ENCODE peak calls at places on chromosomes 6 and 20, in five cellular contexts. N is A549, B is IMR-90, X is K562, V is GM12878. H is an unnamed sample.

GRCh38 chr6:1952726-1953360 is 292.6 kb downstream of the GMDS start:
- DNase-seq in N (peak; percentile 18), B (peak; percentile 100), X (no peak), V (no peak), H (no peak)

GRCh38 chr6:143999406-143999805 is 8.7 kb downstream of the PLAGL1 start:
- DNase-seq in N (no peak), X (no peak), B (peak; percentile 89), V (no peak), H (no peak)

GRCh38 chr6:136491251-136491650 is 59.0 kb downstream of the MAP7 start:
- DNase-seq in V (no peak), X (no peak), B (no peak), N (no peak), H (peak; percentile 31)

GRCh38 chr20:58436868-58437645 is 48.0 kb downstream of the VAPB start:
- DNase-seq in V (no peak), B (no peak), X (no peak), N (peak; percentile 45), H (no peak)

GRCh38 chr6:3887150-3887700 is 38.1 kb downstream of the FAM50B start:
- DNase-seq in X (no peak), B (peak; percentile 54), N (no peak), V (peak; percentile 1), H (no peak)

GRCh38 chr20:31933698-31934097 is 18.1 kb downstream of the PDRG1 start:
- DNase-seq in V (no peak), N (no peak), B (no peak), X (no peak), H (no peak)

GRCh38 chr6:168860341-168860740 is 393.3 kb downstream of the THBS2 start:
- DNase-seq in X (no peak), B (no peak), N (no peak), V (no peak), H (no peak)

GRCh38 chr20:19758888-19759331 is 852 bp downstream of the RIN2 start:
- DNase-seq in V (no peak), B (no peak), X (no peak), N (peak; percentile 55), H (peak; percentile 65)

GRCh38 chr6:52392944-52393343 is 27.2 kb upstream of the EFHC1 start:
- DNase-seq in X (no peak), B (peak; percentile 82), V (no peak), N (no peak), H (no peak)

GRCh38 chr20:17895641-17896246 is 72.8 kb downstream of the SNX5 start:
- DNase-seq in V (peak; percentile 11), B (peak; percentile 70), X (peak; percentile 18), N (no peak), H (no peak)

GRCh38 chr20:33709398-33709797 is 10.7 kb downstream of the PXMP4 start:
- DNase-seq in B (no peak), N (no peak), V (no peak), X (peak; percentile 88), H (no peak)

GRCh38 chr6:44260451-44261297 is 3.3 kb upstream of the SLC35B2 start:
- DNase-seq in N (no peak), B (no peak), X (no peak), V (no peak), H (no peak)

GRCh38 chr6:47070461-47070860 is 28.3 kb upstream of the ADGRF1 start:
- DNase-seq in B (no peak), X (no peak), N (no peak), V (no peak), H (no peak)

GRCh38 chr20:49677777-49678758 is 35.6 kb downstream of the B4GALT5 start:
- DNase-seq in B (no peak), N (no peak), V (no peak), X (no peak), H (no peak)

GRCh38 chr20:2816030-2816582 is at the start of gene TMEM239:
- DNase-seq in X (no peak), B (no peak), V (no peak), N (no peak), H (peak; percentile 20)

GRCh38 chr6:2957696-2958330 is 13.6 kb downstream of the SERPINB6 start:
- DNase-seq in B (no peak), N (no peak), X (no peak), V (no peak), H (no peak)

GRCh38 chr6:42045538-42046460 is 4.5 kb upstream of the TAF8 start:
- DNase-seq in X (peak; percentile 41), N (no peak), V (peak; percentile 62), B (peak; percentile 73), H (no peak)

GRCh38 chr6:74534485-74535211 is 671.2 kb downstream of the COL12A1 start:
- DNase-seq in B (peak; percentile 86), V (no peak), N (peak; percentile 59), X (no peak), H (no peak)

GRCh38 chr6:130935978-130936377 is 108.8 kb downstream of the SMLR1 start:
- DNase-seq in N (no peak), V (no peak), X (no peak), B (no peak), H (no peak)

GRCh38 chr6:106727480-106728153 is 98.2 kb downstream of the QRSL1 start:
- DNase-seq in X (no peak), V (no peak), N (no peak), B (no peak), H (no peak)

GRCh38 chr6:75893058-75893775 is 144.2 kb downstream of the MYO6 start:
- DNase-seq in B (peak; percentile 80), N (peak; percentile 5), V (peak; percentile 19), X (peak; percentile 28), H (peak; percentile 51)

GRCh38 chr20:49248301-49248700 is 29.1 kb downstream of the DDX27 start:
- DNase-seq in N (no peak), X (no peak), V (no peak), B (no peak), H (no peak)

GRCh38 chr6:36595168-36595818 is 1.1 kb downstream of the SRSF3 start:
- DNase-seq in X (no peak), V (no peak), N (no peak), B (peak; percentile 55), H (peak; percentile 43)

GRCh38 chr6:118370722-118371121 is 177.4 kb upstream of the PLN start:
- DNase-seq in V (no peak), B (no peak), X (no peak), N (no peak), H (no peak)

GRCh38 chr6:816510-817084 is 123.7 kb upstream of the EXOC2 start:
- DNase-seq in X (no peak), N (no peak), V (no peak), B (no peak), H (no peak)

GRCh38 chr20:29874476-29875202 is 1382.8 kb upstream of the DEFB115 start:
- DNase-seq in N (no peak), V (no peak), B (no peak), X (no peak), H (peak; percentile 36)

GRCh38 chr20:17629678-17630089 is 52.4 kb downstream of the RRBP1 start:
- DNase-seq in V (no peak), X (no peak), B (no peak), N (no peak), H (no peak)

GRCh38 chr20:35091808-35092523 is 641 bp downstream of the TRPC4AP start:
- DNase-seq in X (no peak), N (no peak), B (peak; percentile 16), V (no peak), H (peak; percentile 38)

GRCh38 chr6:104321301-104321700 is 538.4 kb downstream of the HACE1 start:
- DNase-seq in V (no peak), B (no peak), N (no peak), X (no peak), H (no peak)

GRCh38 chr6:28207244-28208179 is 17.6 kb upstream of the ZSCAN9 start:
- DNase-seq in V (no peak), B (peak; percentile 34), N (no peak), X (no peak), H (peak; percentile 42)

GRCh38 chr6:144286503-144287393 is 1.6 kb downstream of the UTRN start:
- DNase-seq in B (peak; percentile 93), X (peak; percentile 14), N (peak; percentile 63), V (no peak), H (peak; percentile 27)

GRCh38 chr20:829531-829930 is 4.0 kb upstream of the FAM110A start:
- DNase-seq in V (no peak), N (no peak), B (peak; percentile 17), X (no peak), H (no peak)

GRCh38 chr6:42294759-42295158 is 77.1 kb upstream of the MRPS10 start:
- DNase-seq in V (no peak), N (peak; percentile 52), X (no peak), B (peak; percentile 76), H (no peak)

GRCh38 chr6:41730531-41731436 is 4.6 kb downstream of the TFEB start:
- DNase-seq in N (no peak), X (no peak), V (no peak), B (no peak), H (peak; percentile 87)

GRCh38 chr6:37696841-37697735 is 595 bp downstream of the MDGA1 start:
- DNase-seq in X (peak; percentile 64), V (no peak), N (peak; percentile 24), B (no peak), H (peak; percentile 82)
- TF ChIP-seq RCOR1 in X (no peak), V (no peak), N (no peak), B (no peak), H (no peak)

GRCh38 chr6:15327271-15327670 is 81.4 kb downstream of the JARID2 start:
- DNase-seq in B (no peak), X (peak; percentile 57), V (no peak), N (peak; percentile 17), H (peak; percentile 40)
- TF ChIP-seq RCOR1 in B (no peak), X (no peak), V (no peak), N (no peak), H (no peak)

GRCh38 chr20:37670426-37670825 is 23.4 kb upstream of the CTNNBL1 start:
- DNase-seq in X (no peak), B (no peak), V (no peak), N (no peak), H (peak; percentile 74)
- TF ChIP-seq RCOR1 in X (no peak), B (no peak), V (no peak), N (no peak), H (peak; percentile 87)

DNA sequence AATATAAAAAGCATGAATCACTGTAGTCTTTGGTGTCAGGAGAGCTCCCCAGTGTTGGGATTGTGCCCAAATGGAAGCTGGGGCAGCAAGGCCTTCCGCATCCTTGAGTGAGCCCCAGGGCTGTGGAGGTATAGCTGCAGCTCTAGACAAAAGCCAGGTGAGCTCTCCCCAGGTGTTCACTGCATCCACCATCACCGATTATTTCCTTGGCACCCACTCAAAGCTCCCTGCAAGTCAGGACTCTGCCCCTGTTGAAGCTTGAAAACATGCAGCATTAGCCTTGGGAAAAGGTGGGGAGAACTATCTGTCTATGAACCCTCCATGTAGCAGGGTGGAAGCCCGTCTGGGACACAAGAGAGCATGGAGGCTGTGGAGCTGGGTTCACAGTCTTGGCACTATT is 228.8 kb downstream of the BMP7 start:
- DNase-seq in X (no peak), B (no peak), V (no peak), N (no peak), H (no peak)
- TF ChIP-seq RCOR1 in X (no peak), B (no peak), V (no peak), N (no peak), H (no peak)

H was measured in SK-N-SH.